ENCODE peak calls at places on chromosome 2, in eight cellular contexts. E, X, A, I, N, Z, Q and P are unnamed samples.

GRCh38 chr2:43032248-43032893 is 194.0 kb downstream of the ZFP36L2 start:
- DNase-seq in E (no peak), X (no peak), A (no peak), I (no peak), N (no peak), Z (no peak), Q (no peak), P (no peak)

GRCh38 chr2:58237741-58238140 is 3.4 kb downstream of the FANCL start:
- DNase-seq in E (no peak), X (no peak), A (no peak), I (no peak), N (no peak), Z (no peak), Q (no peak), P (no peak)

GRCh38 chr2:146532748-146533147 is 1312.1 kb upstream of the ACVR2A start:
- DNase-seq in E (no peak), X (no peak), A (no peak), I (no peak), N (no peak), Z (no peak), Q (no peak), P (no peak)

GRCh38 chr2:206203331-206203730 is 43.6 kb downstream of the EEF1B2 start:
- DNase-seq in E (no peak), X (no peak), A (no peak), I (no peak), N (no peak), Z (no peak), Q (no peak), P (no peak)

GRCh38 chr2:127137741-127138140 is 30.8 kb upstream of the BIN1 start:
- DNase-seq in E (no peak), X (no peak), A (no peak), I (no peak), N (no peak), Z (no peak), Q (no peak), P (no peak)

GRCh38 chr2:182448371-182448770 is 21.5 kb upstream of the PDE1A start:
- DNase-seq in E (no peak), X (no peak), A (no peak), I (no peak), N (no peak), Z (no peak), Q (no peak), P (no peak)

GRCh38 chr2:128689971-128690370 is 371.3 kb upstream of the HS6ST1 start:
- DNase-seq in E (no peak), X (no peak), A (no peak), I (no peak), N (no peak), Z (no peak), Q (no peak), P (no peak)

GRCh38 chr2:102251042-102251848 is 60.1 kb upstream of the IL1RL1 start:
- DNase-seq in E (peak), X (no peak), A (peak), I (peak), N (no peak), Z (no peak), Q (peak), P (no peak)

GRCh38 chr2:42809876-42810125 is 17.4 kb upstream of the HAAO start:
- DNase-seq in E (peak), X (no peak), A (no peak), I (no peak), N (no peak), Z (no peak), Q (no peak), P (peak)

GRCh38 chr2:119387381-119388129 is 20.8 kb downstream of the DBI start:
- DNase-seq in E (no peak), X (peak), A (peak), I (no peak), N (no peak), Z (no peak), Q (no peak), P (peak)

GRCh38 chr2:207529330-207530159 is at the start of gene CREB1:
- DNase-seq in E (peak), X (peak), A (peak), I (peak), N (peak), Z (peak), Q (peak), P (peak)

GRCh38 chr2:23823863-23824262 is 103.1 kb downstream of the ATAD2B start:
- DNase-seq in E (no peak), X (no peak), A (no peak), I (no peak), N (no peak), Z (no peak), Q (no peak), P (peak)